ENCODE peak calls at places on chromosome 9, in ten cellular contexts. S is breast epithelium, O is heart left ventricle, N is lower leg skin, D is endothelial cell of umbilical vein, R is spleen, T is HCT116, W is IMR-90, H is A549, A is Peyer's patch. U is an unnamed sample.

GRCh38 chr9:93949694-93950449 is 5.3 kb downstream of the BARX1 start:
- DNase-seq in S (no peak), O (no peak), N (no peak), D (no peak), R (no peak), T (peak), W (no peak), H (no peak), A (no peak), U (no peak)

GRCh38 chr9:94568972-94569712 is 14.3 kb downstream of the PCAT7 start:
- DNase-seq in S (no peak), O (no peak), N (no peak), D (no peak), R (no peak), T (no peak), W (no peak), H (no peak), A (no peak), U (no peak)

GRCh38 chr9:87514136-87514535 is 16.5 kb downstream of the DAPK1 start:
- DNase-seq in S (no peak), O (no peak), N (no peak), D (no peak), R (no peak), T (no peak), W (no peak), H (no peak), A (no peak), U (no peak)

GRCh38 chr9:111945216-111945615 is 48.6 kb downstream of the UGCG start:
- DNase-seq in S (no peak), O (no peak), N (no peak), D (peak), R (no peak), T (no peak), W (peak), H (no peak), A (peak), U (no peak)

GRCh38 chr9:93083592-93084470 is 12.2 kb upstream of the CARD19 start:
- DNase-seq in S (peak), O (peak), N (no peak), D (no peak), R (peak), T (no peak), W (no peak), H (no peak), A (no peak), U (no peak)

GRCh38 chr9:126791406-126792230 is 13.2 kb upstream of the ZBTB43 start:
- DNase-seq in S (no peak), O (no peak), N (peak), D (no peak), R (no peak), T (no peak), W (peak), H (peak), A (no peak), U (no peak)

GRCh38 chr9:126147620-126148522 is 178.8 kb upstream of the MVB12B start:
- DNase-seq in S (no peak), O (no peak), N (peak), D (no peak), R (peak), T (no peak), W (no peak), H (no peak), A (no peak), U (no peak)

GRCh38 chr9:19992556-19992955 is 203.7 kb upstream of the SLC24A2 start:
- DNase-seq in S (no peak), O (no peak), N (no peak), D (no peak), R (no peak), T (no peak), W (peak), H (no peak), A (no peak), U (no peak)

GRCh38 chr9:71820516-71820915 is 52.2 kb upstream of the CEMIP2 start:
- DNase-seq in S (no peak), O (no peak), N (no peak), D (no peak), R (no peak), T (no peak), W (no peak), H (no peak), A (no peak), U (no peak)

GRCh38 chr9:93263334-93264229 is 79.6 kb downstream of the WNK2 start:
- DNase-seq in S (peak), O (no peak), N (peak), D (no peak), R (peak), T (no peak), W (no peak), H (no peak), A (peak), U (no peak)

GRCh38 chr9:113616716-113617496 is 153.4 kb downstream of the RGS3 start:
- DNase-seq in S (no peak), O (no peak), N (no peak), D (no peak), R (peak), T (no peak), W (no peak), H (no peak), A (no peak), U (no peak)

GRCh38 chr9:106869458-106869857 is 6.5 kb downstream of the ZNF462 start:
- DNase-seq in S (no peak), O (no peak), N (peak), D (peak), R (no peak), T (no peak), W (peak), H (no peak), A (no peak), U (no peak)

GRCh38 chr9:31030741-31031202 is 1353.7 kb upstream of the ACO1 start:
- DNase-seq in S (no peak), O (no peak), N (no peak), D (no peak), R (no peak), T (no peak), W (no peak), H (no peak), A (no peak), U (no peak)

GRCh38 chr9:107557236-107557990 is 67.8 kb upstream of the KLF4 start:
- DNase-seq in S (no peak), O (no peak), N (no peak), D (peak), R (no peak), T (peak), W (peak), H (no peak), A (no peak), U (no peak)

GRCh38 chr9:77087506-77087905 is 68.1 kb downstream of the FOXB2 start:
- DNase-seq in S (no peak), O (no peak), N (no peak), D (no peak), R (no peak), T (no peak), W (no peak), H (no peak), A (no peak), U (no peak)

GRCh38 chr9:85940275-85940831 is 593 bp upstream of the NAA35 start:
- DNase-seq in S (no peak), O (no peak), N (no peak), D (no peak), R (no peak), T (no peak), W (no peak), H (peak), A (no peak), U (no peak)
- TF ChIP-seq POLR2A in S (peak), O (no peak), N (no peak), D (peak), R (peak), T (peak), W (peak), H (peak), A (peak), U (peak)

GRCh38 chr9:136790640-136791465 is at the start of gene TMEM141:
- DNase-seq in S (peak), O (peak), N (peak), D (peak), R (peak), T (peak), W (peak), H (peak), A (peak), U (peak)
- TF ChIP-seq POLR2A in S (peak), O (no peak), N (peak), D (peak), R (no peak), T (peak), W (no peak), H (peak), A (peak), U (peak)

GRCh38 chr9:135075234-135076142 is 12.0 kb upstream of the OLFM1 start:
- DNase-seq in S (peak), O (peak), N (no peak), D (no peak), R (peak), T (no peak), W (no peak), H (no peak), A (no peak), U (peak)
- TF ChIP-seq POLR2A in S (no peak), O (no peak), N (no peak), D (no peak), R (peak), T (no peak), W (no peak), H (no peak), A (no peak), U (no peak)

GRCh38 chr9:127877566-127877998 is at the start of gene AK1:
- DNase-seq in S (peak), O (peak), N (no peak), D (peak), R (peak), T (no peak), W (peak), H (no peak), A (no peak), U (peak)
- TF ChIP-seq POLR2A in S (no peak), O (no peak), N (no peak), D (peak), R (no peak), T (peak), W (peak), H (peak), A (peak), U (peak)

DNA sequence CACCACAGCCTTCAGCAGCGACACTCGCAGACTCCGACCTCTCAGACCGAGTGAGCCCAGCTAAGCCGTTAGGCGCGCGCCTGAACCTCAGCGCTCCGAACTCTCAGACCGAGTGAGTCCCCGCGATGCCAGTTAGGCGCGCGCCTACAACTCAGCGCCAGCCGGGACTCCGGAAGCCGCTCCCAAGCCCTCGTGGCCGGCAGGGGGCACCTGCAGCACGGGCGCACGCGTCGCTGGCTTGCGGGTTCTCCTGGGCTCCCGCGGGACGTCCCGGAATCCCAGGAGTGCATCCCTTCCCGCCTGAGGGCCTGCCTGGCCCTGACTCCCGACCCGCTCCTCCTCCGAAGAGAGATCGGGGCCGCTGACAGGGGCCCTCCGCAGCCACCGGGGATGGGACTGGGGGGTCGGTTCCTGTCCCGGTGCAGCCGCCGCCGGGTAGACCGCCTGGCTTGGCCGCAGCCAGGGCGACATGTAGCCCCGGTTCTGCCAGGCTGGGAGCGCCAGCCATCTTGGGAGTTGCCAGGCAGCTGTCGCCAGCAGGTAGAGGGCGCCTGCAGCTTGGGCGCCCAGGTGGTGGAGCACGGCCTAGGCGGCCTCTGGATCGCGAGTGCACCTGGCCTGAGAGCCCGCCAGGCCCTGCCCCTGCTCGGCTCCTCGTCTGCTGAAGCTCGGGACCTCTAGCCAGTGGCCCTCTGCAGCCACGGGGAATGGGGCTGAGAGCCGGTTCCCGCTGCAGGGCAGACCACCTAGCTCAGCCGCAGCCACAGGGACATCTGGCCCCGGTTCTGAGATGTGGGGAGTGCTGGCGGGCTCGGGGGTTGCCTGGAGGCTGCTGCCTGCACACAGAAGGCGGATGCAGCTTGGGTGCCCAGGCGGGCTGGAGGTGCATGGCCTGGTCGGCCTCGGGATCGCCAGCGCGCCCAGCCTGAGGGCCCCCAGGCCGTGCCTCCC is at the start of gene ANKRD18A:
- DNase-seq in S (peak), O (peak), N (peak), D (peak), R (peak), T (peak), W (peak), H (peak), A (no peak), U (peak)
- TF ChIP-seq POLR2A in S (no peak), O (no peak), N (no peak), D (no peak), R (no peak), T (peak), W (no peak), H (peak), A (peak), U (peak)

GRCh38 chr9:33076360-33077004 is at the start of gene SMU1:
- DNase-seq in S (peak), O (peak), N (peak), D (peak), R (peak), T (peak), W (peak), H (peak), A (peak), U (peak)
- TF ChIP-seq POLR2A in S (peak), O (peak), N (no peak), D (peak), R (peak), T (peak), W (peak), H (peak), A (peak), U (peak)

GRCh38 chr9:78235771-78236510 is at the start of gene CEP78:
- DNase-seq in S (peak), O (peak), N (peak), D (peak), R (peak), T (peak), W (peak), H (peak), A (peak), U (peak)
- TF ChIP-seq POLR2A in S (peak), O (no peak), N (no peak), D (peak), R (peak), T (peak), W (peak), H (peak), A (peak), U (peak)

GRCh38 chr9:70478963-70479641 is 64.6 kb upstream of the KLF9 start:
- DNase-seq in S (peak), O (no peak), N (peak), D (peak), R (no peak), T (no peak), W (peak), H (no peak), A (no peak), U (peak)

GRCh38 chr9:70477907-70478480 is 63.5 kb upstream of the KLF9 start:
- DNase-seq in S (no peak), O (no peak), N (no peak), D (no peak), R (no peak), T (no peak), W (peak), H (no peak), A (no peak), U (no peak)

GRCh38 chr9:70481471-70481870 is 67.0 kb upstream of the KLF9 start:
- DNase-seq in S (no peak), O (no peak), N (no peak), D (no peak), R (no peak), T (no peak), W (no peak), H (no peak), A (no peak), U (no peak)

GRCh38 chr9:70480405-70480980 is 66.0 kb upstream of the KLF9 start:
- DNase-seq in S (peak), O (peak), N (peak), D (peak), R (peak), T (no peak), W (peak), H (no peak), A (peak), U (peak)

GRCh38 chr9:70479880-70480291 is 65.4 kb upstream of the KLF9 start:
- DNase-seq in S (no peak), O (no peak), N (no peak), D (no peak), R (no peak), T (no peak), W (peak), H (no peak), A (no peak), U (peak)
- TF ChIP-seq POLR2A in S (no peak), O (no peak), N (no peak), D (no peak), R (no peak), T (no peak), W (no peak), H (no peak), A (no peak), U (no peak)

GRCh38 chr9:98016137-98016680 is 33.1 kb downstream of the ANP32B start:
- DNase-seq in S (no peak), O (no peak), N (no peak), D (no peak), R (no peak), T (no peak), W (no peak), H (no peak), A (no peak), U (no peak)
- TF ChIP-seq POLR2A in S (no peak), O (no peak), N (no peak), D (no peak), R (no peak), T (no peak), W (no peak), H (no peak), A (no peak), U (no peak)

GRCh38 chr9:110095776-110096175 is 112.2 kb downstream of the C9orf152 start:
- DNase-seq in S (no peak), O (no peak), N (peak), D (no peak), R (no peak), T (no peak), W (peak), H (no peak), A (no peak), U (no peak)
- TF ChIP-seq POLR2A in S (no peak), O (no peak), N (no peak), D (no peak), R (no peak), T (no peak), W (no peak), H (no peak), A (no peak), U (no peak)

U was measured in transverse colon.